ENCODE peak calls at places on chromosomes 13 and 19, in seven cellular contexts. One of them, this sample, is unnamed. For H3K4me1, the result is how much of the 10 kb centered on the place peaks cover.

GRCh38 chr13:98556968-98557591 is 19.8 kb downstream of the STK24 start:
- DNase-seq in heart left ventricle: no peak
- DNase-seq in Peyer's patch: peak
- DNase-seq in ovary: no peak
- DNase-seq in breast epithelium: no peak
- DNase-seq in sigmoid colon: peak
- DNase-seq in uterus: no peak
- DNase-seq in this sample: no peak

GRCh38 chr19:4817467-4818277 is 13.8 kb downstream of the TICAM1 start:
- DNase-seq in heart left ventricle: peak
- DNase-seq in ovary: no peak
- DNase-seq in uterus: no peak
- DNase-seq in breast epithelium: no peak
- DNase-seq in Peyer's patch: no peak
- DNase-seq in sigmoid colon: no peak
- DNase-seq in this sample: no peak

GRCh38 chr19:43545276-43545675 is 12.3 kb downstream of the ZNF575 start:
- DNase-seq in ovary: no peak
- DNase-seq in Peyer's patch: no peak
- DNase-seq in sigmoid colon: no peak
- DNase-seq in breast epithelium: no peak
- DNase-seq in heart left ventricle: no peak
- DNase-seq in uterus: no peak
- DNase-seq in this sample: no peak

GRCh38 chr13:86554066-86554465 is 754.8 kb upstream of the SLITRK6 start:
- DNase-seq in heart left ventricle: no peak
- DNase-seq in ovary: no peak
- DNase-seq in breast epithelium: no peak
- DNase-seq in Peyer's patch: no peak
- DNase-seq in uterus: no peak
- DNase-seq in sigmoid colon: no peak
- DNase-seq in this sample: no peak

GRCh38 chr19:15252398-15253018 is 20.3 kb upstream of the EPHX3 start:
- DNase-seq in sigmoid colon: no peak
- DNase-seq in Peyer's patch: no peak
- DNase-seq in breast epithelium: no peak
- DNase-seq in heart left ventricle: no peak
- DNase-seq in uterus: peak
- DNase-seq in ovary: no peak
- DNase-seq in this sample: no peak

GRCh38 chr13:60019119-60019993 is 144.4 kb downstream of the DIAPH3 start:
- DNase-seq in Peyer's patch: no peak
- DNase-seq in ovary: no peak
- DNase-seq in sigmoid colon: no peak
- DNase-seq in breast epithelium: no peak
- DNase-seq in uterus: no peak
- DNase-seq in heart left ventricle: no peak
- DNase-seq in this sample: no peak

GRCh38 chr19:30791116-30791515 is 418.9 kb downstream of the ZNF536 start:
- DNase-seq in breast epithelium: no peak
- DNase-seq in sigmoid colon: no peak
- DNase-seq in heart left ventricle: no peak
- DNase-seq in ovary: no peak
- DNase-seq in Peyer's patch: no peak
- DNase-seq in uterus: peak
- DNase-seq in this sample: no peak

GRCh38 chr13:106570354-106570822 is 2.5 kb upstream of the ARGLU1 start:
- DNase-seq in ovary: peak
- DNase-seq in Peyer's patch: peak
- DNase-seq in uterus: peak
- DNase-seq in sigmoid colon: peak
- DNase-seq in breast epithelium: peak
- DNase-seq in heart left ventricle: peak
- DNase-seq in this sample: peak

GRCh38 chr19:33714149-33714548 is 82.5 kb upstream of the KCTD15 start:
- DNase-seq in sigmoid colon: no peak
- DNase-seq in Peyer's patch: no peak
- DNase-seq in uterus: no peak
- DNase-seq in ovary: no peak
- DNase-seq in breast epithelium: no peak
- DNase-seq in heart left ventricle: no peak
- DNase-seq in this sample: no peak

GRCh38 chr19:11418518-11419506 is at the start of gene RGL3:
- DNase-seq in breast epithelium: no peak
- DNase-seq in uterus: no peak
- DNase-seq in sigmoid colon: no peak
- DNase-seq in Peyer's patch: peak
- DNase-seq in heart left ventricle: peak
- DNase-seq in ovary: no peak
- DNase-seq in this sample: peak

GRCh38 chr13:106533101-106533939 is 2.1 kb downstream of the EFNB2 start:
- DNase-seq in heart left ventricle: peak
- DNase-seq in uterus: peak
- DNase-seq in sigmoid colon: peak
- DNase-seq in Peyer's patch: peak
- DNase-seq in ovary: peak
- DNase-seq in breast epithelium: peak
- DNase-seq in this sample: peak

DNA sequence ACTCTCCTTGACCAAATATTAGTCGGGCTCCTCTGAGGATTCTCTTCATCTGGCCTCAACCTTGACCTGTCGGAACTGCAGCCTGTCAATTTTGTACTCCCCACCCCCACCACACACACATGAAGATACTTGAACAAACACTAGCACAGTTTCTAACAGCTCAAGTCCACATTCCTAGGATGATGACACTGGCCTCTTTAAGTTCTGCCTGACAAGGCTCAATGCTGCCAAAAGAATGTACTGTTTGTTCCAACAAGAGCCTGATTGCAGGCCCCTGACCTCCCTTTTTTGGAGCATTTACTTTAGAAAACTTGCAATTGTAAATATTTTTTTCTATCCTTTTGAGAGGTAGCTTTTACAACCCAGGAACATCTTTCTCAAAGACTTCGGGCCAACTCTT is 169.2 kb upstream of the IRS2 start:
- DNase-seq in ovary: no peak
- DNase-seq in uterus: no peak
- DNase-seq in breast epithelium: no peak
- DNase-seq in heart left ventricle: no peak
- DNase-seq in sigmoid colon: no peak
- DNase-seq in Peyer's patch: no peak
- DNase-seq in this sample: no peak
- H3K4me1 ChIP-seq in ovary: under half
- H3K4me1 ChIP-seq in uterus: under half
- H3K4me1 ChIP-seq in breast epithelium: under half
- H3K4me1 ChIP-seq in heart left ventricle: under half
- H3K4me1 ChIP-seq in sigmoid colon: under half
- H3K4me1 ChIP-seq in Peyer's patch: under half
- H3K4me1 ChIP-seq in this sample: under half

GRCh38 chr19:1073956-1074511 is 7.1 kb downstream of the ARHGAP45 start:
- DNase-seq in uterus: no peak
- DNase-seq in sigmoid colon: no peak
- DNase-seq in breast epithelium: no peak
- DNase-seq in heart left ventricle: no peak
- DNase-seq in ovary: no peak
- DNase-seq in Peyer's patch: no peak
- DNase-seq in this sample: no peak

GRCh38 chr19:1074512-1075283 is 7.7 kb downstream of the ARHGAP45 start:
- DNase-seq in ovary: no peak
- DNase-seq in uterus: no peak
- DNase-seq in breast epithelium: peak
- DNase-seq in Peyer's patch: peak
- DNase-seq in sigmoid colon: peak
- DNase-seq in heart left ventricle: peak
- DNase-seq in this sample: peak

GRCh38 chr19:1079566-1080111 is 12.7 kb downstream of the ARHGAP45 start:
- DNase-seq in sigmoid colon: no peak
- DNase-seq in heart left ventricle: no peak
- DNase-seq in breast epithelium: no peak
- DNase-seq in uterus: no peak
- DNase-seq in ovary: no peak
- DNase-seq in Peyer's patch: peak
- DNase-seq in this sample: no peak

GRCh38 chr19:1076046-1076386 is 9.0 kb downstream of the ARHGAP45 start:
- DNase-seq in breast epithelium: no peak
- DNase-seq in uterus: no peak
- DNase-seq in sigmoid colon: no peak
- DNase-seq in Peyer's patch: no peak
- DNase-seq in heart left ventricle: no peak
- DNase-seq in ovary: no peak
- DNase-seq in this sample: no peak

GRCh38 chr19:1076951-1077350 is 10.0 kb downstream of the ARHGAP45 start:
- DNase-seq in Peyer's patch: peak
- DNase-seq in uterus: no peak
- DNase-seq in breast epithelium: no peak
- DNase-seq in heart left ventricle: peak
- DNase-seq in sigmoid colon: no peak
- DNase-seq in ovary: no peak
- DNase-seq in this sample: peak
- H3K27ac ChIP-seq in Peyer's patch: peak
- H3K27ac ChIP-seq in uterus: no peak
- H3K27ac ChIP-seq in breast epithelium: no peak
- H3K27ac ChIP-seq in heart left ventricle: no peak
- H3K27ac ChIP-seq in sigmoid colon: no peak
- H3K27ac ChIP-seq in ovary: no peak
- H3K27ac ChIP-seq in this sample: no peak

GRCh38 chr13:97432232-97432916 is 1.6 kb upstream of the RAP2A start:
- DNase-seq in uterus: no peak
- DNase-seq in ovary: no peak
- DNase-seq in Peyer's patch: no peak
- DNase-seq in heart left ventricle: no peak
- DNase-seq in sigmoid colon: no peak
- DNase-seq in breast epithelium: no peak
- DNase-seq in this sample: no peak

GRCh38 chr13:97434417-97435296 is 688 bp downstream of the RAP2A start:
- DNase-seq in sigmoid colon: peak
- DNase-seq in ovary: peak
- DNase-seq in uterus: peak
- DNase-seq in heart left ventricle: peak
- DNase-seq in Peyer's patch: peak
- DNase-seq in breast epithelium: peak
- DNase-seq in this sample: peak

GRCh38 chr13:97433727-97434416 is at the start of gene RAP2A:
- DNase-seq in Peyer's patch: peak
- DNase-seq in sigmoid colon: peak
- DNase-seq in uterus: peak
- DNase-seq in breast epithelium: peak
- DNase-seq in heart left ventricle: peak
- DNase-seq in ovary: peak
- DNase-seq in this sample: peak

GRCh38 chr13:97431365-97431764 is 2.6 kb upstream of the RAP2A start:
- DNase-seq in ovary: no peak
- DNase-seq in Peyer's patch: no peak
- DNase-seq in breast epithelium: no peak
- DNase-seq in heart left ventricle: no peak
- DNase-seq in uterus: no peak
- DNase-seq in sigmoid colon: no peak
- DNase-seq in this sample: no peak

GRCh38 chr13:97432917-97433726 is 847 bp upstream of the RAP2A start:
- DNase-seq in uterus: peak
- DNase-seq in ovary: peak
- DNase-seq in breast epithelium: peak
- DNase-seq in heart left ventricle: peak
- DNase-seq in Peyer's patch: peak
- DNase-seq in sigmoid colon: peak
- DNase-seq in this sample: peak
- TF ChIP-seq POLR2A in uterus: peak
- TF ChIP-seq POLR2A in ovary: peak
- TF ChIP-seq POLR2A in breast epithelium: peak
- TF ChIP-seq POLR2A in heart left ventricle: peak
- TF ChIP-seq POLR2A in Peyer's patch: no peak
- TF ChIP-seq POLR2A in sigmoid colon: peak
- TF ChIP-seq POLR2A in this sample: peak

DNA sequence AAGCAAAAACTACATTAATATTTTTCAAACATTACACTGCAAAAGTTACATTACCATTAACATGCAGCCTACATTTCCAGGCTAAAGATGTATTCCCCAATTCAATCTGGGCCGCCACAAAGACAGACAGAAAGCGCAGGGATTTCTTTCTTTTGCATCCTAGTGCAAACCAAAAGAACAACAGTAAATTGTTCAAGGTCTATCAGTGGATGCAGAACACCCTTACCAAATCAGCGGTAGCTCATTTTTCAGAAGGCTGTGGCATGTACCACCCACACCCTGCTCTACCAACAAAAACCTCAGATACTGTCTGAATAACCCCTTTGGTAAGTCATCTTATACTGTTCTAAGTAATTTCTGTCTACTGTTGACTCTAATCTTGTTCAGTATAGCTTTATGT is 3.6 kb downstream of the TPT1 start:
- DNase-seq in uterus: no peak
- DNase-seq in breast epithelium: no peak
- DNase-seq in ovary: no peak
- DNase-seq in heart left ventricle: no peak
- DNase-seq in Peyer's patch: no peak
- DNase-seq in sigmoid colon: no peak
- DNase-seq in this sample: no peak
- H3K4me1 ChIP-seq in uterus: under half
- H3K4me1 ChIP-seq in breast epithelium: under half
- H3K4me1 ChIP-seq in ovary: under half
- H3K4me1 ChIP-seq in heart left ventricle: half or more
- H3K4me1 ChIP-seq in Peyer's patch: half or more
- H3K4me1 ChIP-seq in sigmoid colon: half or more
- H3K4me1 ChIP-seq in this sample: under half

DNA sequence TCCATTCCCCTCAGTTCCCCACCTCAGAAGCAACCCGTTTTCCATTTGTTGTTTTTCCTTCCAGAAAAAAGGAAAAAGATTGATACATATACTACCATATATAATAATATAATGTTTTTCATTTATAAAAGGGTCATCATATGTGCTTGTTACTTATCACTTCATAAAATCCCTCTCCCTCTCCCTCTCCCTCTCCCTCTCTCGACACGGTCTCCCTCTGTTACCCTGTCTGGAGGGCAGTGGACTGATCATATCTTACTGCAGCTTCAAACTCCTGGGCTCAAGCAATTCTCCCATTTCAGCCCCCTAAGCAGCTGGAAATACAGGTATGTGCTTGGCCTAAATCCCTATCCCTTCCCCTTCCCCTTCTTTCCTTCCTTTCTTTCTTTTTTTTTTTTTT is 17.1 kb downstream of the PNMA8A start:
- DNase-seq in sigmoid colon: no peak
- DNase-seq in ovary: no peak
- DNase-seq in heart left ventricle: no peak
- DNase-seq in breast epithelium: no peak
- DNase-seq in Peyer's patch: no peak
- DNase-seq in uterus: no peak
- DNase-seq in this sample: no peak
- H3K27ac ChIP-seq in sigmoid colon: no peak
- H3K27ac ChIP-seq in ovary: no peak
- H3K27ac ChIP-seq in heart left ventricle: no peak
- H3K27ac ChIP-seq in breast epithelium: no peak
- H3K27ac ChIP-seq in Peyer's patch: no peak
- H3K27ac ChIP-seq in uterus: no peak
- H3K27ac ChIP-seq in this sample: no peak

GRCh38 chr13:30306762-30307193 is 573 bp downstream of the KATNAL1 start:
- DNase-seq in uterus: peak
- DNase-seq in breast epithelium: peak
- DNase-seq in ovary: peak
- DNase-seq in heart left ventricle: peak
- DNase-seq in sigmoid colon: peak
- DNase-seq in Peyer's patch: peak
- DNase-seq in this sample: peak
- TF ChIP-seq POLR2A in uterus: no peak
- TF ChIP-seq POLR2A in breast epithelium: no peak
- TF ChIP-seq POLR2A in ovary: no peak
- TF ChIP-seq POLR2A in heart left ventricle: no peak
- TF ChIP-seq POLR2A in sigmoid colon: no peak
- TF ChIP-seq POLR2A in Peyer's patch: no peak
- TF ChIP-seq POLR2A in this sample: no peak

GRCh38 chr13:41465215-41465907 is 8.0 kb downstream of the RGCC start:
- DNase-seq in uterus: no peak
- DNase-seq in sigmoid colon: no peak
- DNase-seq in breast epithelium: no peak
- DNase-seq in ovary: no peak
- DNase-seq in Peyer's patch: peak
- DNase-seq in heart left ventricle: peak
- DNase-seq in this sample: peak
- H3K4me1 ChIP-seq in uterus: under half
- H3K4me1 ChIP-seq in sigmoid colon: under half
- H3K4me1 ChIP-seq in breast epithelium: under half
- H3K4me1 ChIP-seq in ovary: under half
- H3K4me1 ChIP-seq in Peyer's patch: under half
- H3K4me1 ChIP-seq in heart left ventricle: under half
- H3K4me1 ChIP-seq in this sample: under half

This sample was measured in adrenal gland.